ENCODE peak calls at places on chromosomes 4 and X, in eight cellular contexts. O, F, S, U, R, A, W and Q are unnamed samples.

GRCh38 chr4:81314897-81315470 is 100.0 kb upstream of the PRKG2 start:
- DNase-seq in U (no peak), W (no peak), O (peak), F (peak), A (no peak), S (no peak), R (peak), Q (no peak)

GRCh38 chr4:189912170-189912569 is 28.5 kb upstream of the FRG1 start:
- DNase-seq in O (no peak), R (no peak), W (no peak), A (no peak), U (no peak), F (no peak), S (no peak), Q (no peak)

GRCh38 chr4:156422576-156422975 is 468.9 kb upstream of the CTSO start:
- DNase-seq in O (peak), R (no peak), A (no peak), U (no peak), F (no peak), S (no peak), W (no peak), Q (no peak)

GRCh38 chr4:127685292-127685691 is 44.9 kb upstream of the SLC25A31 start:
- DNase-seq in R (peak), O (peak), A (no peak), F (no peak), U (no peak), S (no peak), W (no peak), Q (no peak)

GRCh38 chrX:110509778-110510510 is 151.3 kb downstream of the RTL9 start:
- DNase-seq in O (peak), W (no peak), F (peak), A (no peak), R (no peak), U (no peak), S (no peak), Q (no peak)

GRCh38 chrX:104972737-104973136 is 247.8 kb downstream of the TEX13A start:
- DNase-seq in R (no peak), S (no peak), U (no peak), O (peak), A (no peak), W (no peak), F (peak), Q (no peak)

GRCh38 chr4:136557396-136557795 is 974.9 kb downstream of the PCDH18 start:
- DNase-seq in U (no peak), W (no peak), A (no peak), O (no peak), R (no peak), S (no peak), F (no peak), Q (no peak)

GRCh38 chr4:72377491-72378194 is 191.4 kb downstream of the ADAMTS3 start:
- DNase-seq in W (no peak), A (no peak), R (no peak), O (no peak), F (no peak), S (no peak), U (no peak), Q (no peak)

GRCh38 chr4:168484626-168485025 is 4.3 kb upstream of the DDX60L start:
- DNase-seq in O (peak), F (peak), R (peak), W (no peak), U (peak), S (no peak), A (no peak), Q (no peak)

GRCh38 chr4:4417886-4418285 is 31.0 kb downstream of the NSG1 start:
- DNase-seq in R (no peak), W (no peak), A (peak), S (no peak), F (no peak), O (no peak), U (peak), Q (no peak)

GRCh38 chr4:177047070-177047850 is 254.5 kb upstream of the VEGFC start:
- DNase-seq in O (peak), W (peak), R (peak), A (peak), F (peak), S (peak), U (peak), Q (peak)

GRCh38 chrX:101450052-101450451 is 35.2 kb upstream of the ARMCX4 start:
- DNase-seq in S (no peak), O (no peak), W (no peak), R (no peak), A (no peak), U (no peak), F (no peak), Q (no peak)

GRCh38 chr4:3768842-3769641 is 2.9 kb downstream of the ADRA2C start:
- DNase-seq in R (no peak), U (no peak), F (no peak), S (no peak), W (no peak), O (no peak), A (no peak), Q (no peak)